ENCODE peak calls at places on chromosomes 11 and 22, in six cellular contexts. Q is IMR-90; V is heart left ventricle; A is PC-3; T is CD4-positive, alpha-beta memory T cell; Z is endodermal cell. C is an unnamed sample.

GRCh38 chr22:33492210-33492651 is 428.0 kb downstream of the LARGE1 start:
- DNase-seq in Q (no peak), V (no peak), A (no peak), T (no peak), Z (peak), C (no peak)

GRCh38 chr11:110434952-110435779 is 5.4 kb downstream of the FDX1 start:
- DNase-seq in Q (no peak), V (no peak), A (peak), T (peak), Z (peak), C (no peak)

GRCh38 chr11:63277345-63277943 is 34.0 kb upstream of the SLC22A25 start:
- DNase-seq in Q (no peak), V (no peak), A (peak), T (no peak), Z (no peak), C (no peak)

GRCh38 chr22:41512421-41513194 is 31.7 kb downstream of the POLR3H start:
- DNase-seq in Q (peak), V (no peak), A (peak), T (no peak), Z (peak), C (no peak)

GRCh38 chr22:46042786-46043185 is 65.8 kb upstream of the WNT7B start:
- DNase-seq in Q (peak), V (peak), A (no peak), T (no peak), Z (peak), C (no peak)

GRCh38 chr22:34057726-34058125 is 137.4 kb upstream of the LARGE1 start:
- DNase-seq in Q (no peak), V (no peak), A (no peak), T (no peak), Z (no peak), C (no peak)

GRCh38 chr22:39240841-39241631 is 3.7 kb downstream of the PDGFB start:
- DNase-seq in Q (no peak), V (peak), A (peak), T (peak), Z (no peak), C (no peak)

GRCh38 chr11:28842716-28843115 is 734.5 kb downstream of the METTL15 start:
- DNase-seq in Q (peak), V (no peak), A (no peak), T (no peak), Z (no peak), C (no peak)

GRCh38 chr11:31884080-31884479 is 73.0 kb upstream of the PAX6 start:
- DNase-seq in Q (no peak), V (no peak), A (no peak), T (no peak), Z (no peak), C (no peak)

DNA sequence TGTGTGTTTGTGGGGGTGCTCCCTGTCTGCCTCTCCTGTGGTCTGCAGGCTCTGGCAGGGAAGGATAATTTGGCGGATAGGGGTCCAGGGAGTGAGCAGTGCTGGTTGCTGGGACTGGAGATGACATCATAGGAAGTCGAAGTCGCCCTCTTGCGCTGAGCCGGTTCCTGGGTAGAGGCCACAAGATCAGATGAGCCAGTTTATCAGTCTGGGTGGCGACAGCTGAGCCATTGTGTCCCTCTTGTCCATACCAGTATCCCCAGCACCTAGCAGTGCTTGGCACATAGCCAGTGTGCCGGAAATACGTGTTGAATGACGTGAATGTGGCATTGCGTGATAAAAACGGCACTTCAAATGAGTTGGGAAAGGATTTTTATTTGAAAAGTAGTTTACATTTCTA is 9.8 kb downstream of the APOL5 start:
- DNase-seq in Q (peak), V (no peak), A (no peak), T (no peak), Z (no peak), C (no peak)
- H3K27ac ChIP-seq in Q (no peak), V (no peak), A (no peak), T (no peak), Z (no peak), C (no peak)

GRCh38 chr22:23301591-23301990 is 121.3 kb downstream of the BCR start:
- DNase-seq in Q (no peak), V (no peak), A (no peak), T (no peak), Z (no peak), C (no peak)

GRCh38 chr22:23302171-23303002 is 122.1 kb downstream of the BCR start:
- DNase-seq in Q (no peak), V (peak), A (no peak), T (no peak), Z (no peak), C (no peak)

GRCh38 chr22:23305321-23305910 is 125.1 kb downstream of the BCR start:
- DNase-seq in Q (peak), V (peak), A (peak), T (no peak), Z (no peak), C (no peak)

GRCh38 chr22:23305922-23306374 is 125.6 kb downstream of the BCR start:
- DNase-seq in Q (peak), V (peak), A (no peak), T (no peak), Z (no peak), C (peak)

GRCh38 chr22:23300476-23300875 is 120.2 kb downstream of the BCR start:
- DNase-seq in Q (no peak), V (no peak), A (no peak), T (no peak), Z (no peak), C (no peak)
- H3K27ac ChIP-seq in Q (no peak), V (no peak), A (no peak), T (no peak), Z (no peak), C (no peak)

GRCh38 chr11:47154738-47155570 is 21.7 kb downstream of the ARFGAP2 start:
- DNase-seq in Q (no peak), V (no peak), A (no peak), T (no peak), Z (peak), C (no peak)

GRCh38 chr11:47152953-47153950 is 23.4 kb downstream of the ARFGAP2 start:
- DNase-seq in Q (peak), V (peak), A (peak), T (peak), Z (peak), C (peak)

GRCh38 chr11:47149781-47150180 is 26.9 kb downstream of the ARFGAP2 start:
- DNase-seq in Q (no peak), V (no peak), A (no peak), T (no peak), Z (no peak), C (no peak)

GRCh38 chr11:47148903-47149535 is 27.7 kb downstream of the ARFGAP2 start:
- DNase-seq in Q (peak), V (no peak), A (no peak), T (no peak), Z (no peak), C (no peak)

DNA sequence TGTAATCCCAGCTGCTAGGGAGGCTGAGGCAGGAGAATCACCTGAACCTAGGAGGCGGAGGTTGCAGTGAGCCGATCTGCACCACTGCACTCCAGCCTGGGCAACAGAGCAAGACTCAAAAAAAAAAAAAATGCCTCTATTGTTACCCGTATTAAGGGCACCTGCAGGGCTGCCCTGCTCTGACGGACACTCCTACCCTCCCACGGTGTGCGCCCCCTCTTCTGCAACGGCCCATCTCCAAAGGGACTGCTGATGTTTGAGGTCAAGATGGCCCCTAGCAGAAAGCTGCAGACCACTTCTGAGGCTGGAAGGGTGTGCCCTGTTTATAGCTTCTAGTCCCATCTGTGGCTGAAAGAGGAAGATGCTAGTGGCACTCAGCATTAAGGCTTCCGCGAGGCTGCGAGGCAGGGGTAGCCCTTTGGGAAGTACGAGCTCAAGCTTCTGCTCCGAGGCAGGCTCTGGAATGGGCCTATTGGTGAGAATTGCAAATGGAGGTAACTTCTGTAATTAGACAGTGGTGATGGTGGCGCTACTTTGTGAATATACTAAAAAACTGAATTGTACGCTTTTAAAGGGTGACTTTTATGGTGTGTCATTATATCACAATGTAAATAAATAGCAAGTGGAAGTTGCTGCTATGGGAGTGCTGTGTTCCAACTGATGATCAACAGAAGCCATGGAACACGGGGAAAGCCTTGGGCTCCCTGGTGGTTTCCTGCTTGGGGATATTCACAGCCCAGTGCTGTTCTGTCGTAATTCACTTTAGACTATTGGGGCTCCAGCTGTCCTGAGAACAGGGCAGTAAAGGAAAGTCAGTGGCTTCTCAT is 24.3 kb downstream of the ARFGAP2 start:
- DNase-seq in Q (peak), V (no peak), A (no peak), T (no peak), Z (no peak), C (no peak)
- H3K27ac ChIP-seq in Q (no peak), V (no peak), A (no peak), T (no peak), Z (peak), C (no peak)

DNA sequence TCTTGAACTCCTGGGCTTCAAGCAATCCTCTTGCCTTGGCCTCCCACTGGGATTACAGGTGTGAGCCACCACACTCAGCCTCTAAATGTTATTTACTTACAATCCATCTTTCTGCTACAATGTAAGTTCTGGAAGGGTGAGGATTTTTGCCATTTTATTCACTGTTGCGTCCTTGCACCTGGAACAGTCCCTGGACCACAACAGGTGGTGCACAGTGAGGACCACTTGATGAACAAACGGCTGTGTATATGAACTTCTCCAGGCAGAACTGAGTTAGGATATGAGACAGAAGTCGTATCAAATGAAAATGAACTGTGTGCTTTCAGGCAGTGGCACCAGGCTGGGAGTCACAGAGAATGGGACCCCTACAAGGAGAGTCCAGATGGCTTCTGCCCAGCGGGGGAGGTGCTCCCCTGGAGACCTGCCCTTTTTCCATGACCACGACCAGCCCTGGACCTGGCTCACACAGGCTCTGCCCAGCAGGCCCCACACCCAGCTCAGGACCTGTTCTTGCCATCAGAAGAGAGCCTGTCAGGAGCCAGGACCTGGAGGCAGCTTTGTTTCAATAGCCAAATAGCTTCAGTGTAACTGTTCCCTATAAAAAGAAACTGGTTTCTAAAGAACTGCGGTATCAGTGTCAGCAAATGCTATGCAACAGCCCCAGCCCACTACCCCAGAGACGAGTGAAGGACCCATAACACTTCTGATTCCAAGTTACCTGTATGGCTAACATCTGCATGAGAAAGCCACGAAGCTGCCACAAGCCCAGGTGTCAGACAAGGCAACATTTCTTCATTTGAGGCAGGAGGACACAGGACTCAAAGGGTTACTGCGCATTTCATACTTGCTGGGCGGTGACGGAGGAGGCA is 104.9 kb downstream of the MICAL3 start:
- DNase-seq in Q (no peak), V (peak), A (no peak), T (no peak), Z (peak), C (no peak)
- H3K27ac ChIP-seq in Q (no peak), V (peak), A (no peak), T (no peak), Z (peak), C (peak)

C was measured in lung.